ENCODE peak calls at places on chromosomes 11 and 22, in five cellular contexts. One of them, this sample, is unnamed.

GRCh38 chr11:563066-563811 is 2.5 kb downstream of the RASSF7 start:
- DNase-seq in GM12878: no peak
- DNase-seq in HCT116: no peak
- DNase-seq in SK-N-SH: no peak
- DNase-seq in HepG2: no peak
- DNase-seq in this sample: no peak

GRCh38 chr11:76669901-76670474 is 559 bp downstream of the LRRC32 start:
- DNase-seq in HepG2: no peak
- DNase-seq in GM12878: no peak
- DNase-seq in SK-N-SH: no peak
- DNase-seq in HCT116: no peak
- DNase-seq in this sample: no peak

GRCh38 chr22:39364646-39365405 is 15.0 kb downstream of the SYNGR1 start:
- DNase-seq in GM12878: no peak
- DNase-seq in HCT116: no peak
- DNase-seq in SK-N-SH: no peak
- DNase-seq in HepG2: no peak
- DNase-seq in this sample: no peak

GRCh38 chr11:58622344-58622743 is at the start of gene CNTF:
- DNase-seq in SK-N-SH: no peak
- DNase-seq in HCT116: no peak
- DNase-seq in GM12878: no peak
- DNase-seq in HepG2: no peak
- DNase-seq in this sample: no peak

GRCh38 chr11:33479216-33479615 is 221.4 kb downstream of the C11orf91 start:
- DNase-seq in SK-N-SH: no peak
- DNase-seq in HepG2: no peak
- DNase-seq in GM12878: no peak
- DNase-seq in HCT116: no peak
- DNase-seq in this sample: no peak

GRCh38 chr11:5690736-5691135 is 1.1 kb downstream of the TRIM22 start:
- DNase-seq in HepG2: no peak
- DNase-seq in HCT116: no peak
- DNase-seq in SK-N-SH: no peak
- DNase-seq in GM12878: no peak
- DNase-seq in this sample: no peak

GRCh38 chr11:107446822-107447431 is 10.7 kb downstream of the CWF19L2 start:
- DNase-seq in GM12878: no peak
- DNase-seq in SK-N-SH: no peak
- DNase-seq in HCT116: no peak
- DNase-seq in HepG2: no peak
- DNase-seq in this sample: no peak

GRCh38 chr11:27700351-27701261 is at the start of gene BDNF:
- DNase-seq in HepG2: no peak
- DNase-seq in SK-N-SH: peak
- DNase-seq in HCT116: no peak
- DNase-seq in GM12878: no peak
- DNase-seq in this sample: peak

GRCh38 chr11:9170450-9170849 is 79.1 kb upstream of the SCUBE2 start:
- DNase-seq in HepG2: no peak
- DNase-seq in HCT116: no peak
- DNase-seq in SK-N-SH: no peak
- DNase-seq in GM12878: no peak
- DNase-seq in this sample: no peak

GRCh38 chr11:122120096-122120495 is 4.1 kb upstream of the BLID start:
- DNase-seq in SK-N-SH: no peak
- DNase-seq in HCT116: no peak
- DNase-seq in GM12878: no peak
- DNase-seq in HepG2: no peak
- DNase-seq in this sample: no peak

GRCh38 chr22:28742562-28742962 is 723 bp downstream of the HSCB start:
- DNase-seq in HepG2: no peak
- DNase-seq in GM12878: no peak
- DNase-seq in HCT116: no peak
- DNase-seq in SK-N-SH: no peak
- DNase-seq in this sample: no peak

GRCh38 chr11:18390088-18390487 is 4.3 kb upstream of the LDHA start:
- DNase-seq in SK-N-SH: no peak
- DNase-seq in HCT116: no peak
- DNase-seq in GM12878: no peak
- DNase-seq in HepG2: no peak
- DNase-seq in this sample: no peak

GRCh38 chr11:20131744-20132666 is 28.3 kb downstream of the DBX1 start:
- DNase-seq in HepG2: peak
- DNase-seq in SK-N-SH: peak
- DNase-seq in GM12878: no peak
- DNase-seq in HCT116: no peak
- DNase-seq in this sample: peak

GRCh38 chr11:58301576-58301975 is 33.5 kb upstream of the OR10W1 start:
- DNase-seq in GM12878: no peak
- DNase-seq in SK-N-SH: no peak
- DNase-seq in HepG2: no peak
- DNase-seq in HCT116: no peak
- DNase-seq in this sample: no peak

GRCh38 chr22:23181763-23182288 is 1.5 kb downstream of the BCR start:
- DNase-seq in HCT116: no peak
- DNase-seq in GM12878: no peak
- DNase-seq in SK-N-SH: no peak
- DNase-seq in HepG2: no peak
- DNase-seq in this sample: no peak

GRCh38 chr22:17726561-17727243 is 47.6 kb downstream of the BID start:
- DNase-seq in GM12878: no peak
- DNase-seq in SK-N-SH: no peak
- DNase-seq in HCT116: no peak
- DNase-seq in HepG2: no peak
- DNase-seq in this sample: no peak

GRCh38 chr11:73195191-73196007 is 22.7 kb upstream of the P2RY2 start:
- DNase-seq in GM12878: no peak
- DNase-seq in HepG2: peak
- DNase-seq in HCT116: peak
- DNase-seq in SK-N-SH: no peak
- DNase-seq in this sample: peak

GRCh38 chr11:119990306-119991021 is 147.4 kb downstream of the TRIM29 start:
- DNase-seq in SK-N-SH: no peak
- DNase-seq in HepG2: no peak
- DNase-seq in GM12878: no peak
- DNase-seq in HCT116: no peak
- DNase-seq in this sample: peak

GRCh38 chr11:75426720-75427086 is 6.3 kb downstream of the KLHL35 start:
- DNase-seq in GM12878: no peak
- DNase-seq in HepG2: no peak
- DNase-seq in SK-N-SH: no peak
- DNase-seq in HCT116: no peak
- DNase-seq in this sample: no peak

GRCh38 chr11:131136476-131136875 is 220.2 kb upstream of the SNX19 start:
- DNase-seq in HepG2: no peak
- DNase-seq in HCT116: no peak
- DNase-seq in GM12878: no peak
- DNase-seq in SK-N-SH: no peak
- DNase-seq in this sample: no peak

GRCh38 chr11:35851342-35851741 is 92.5 kb upstream of the LDLRAD3 start:
- DNase-seq in HepG2: no peak
- DNase-seq in HCT116: no peak
- DNase-seq in SK-N-SH: no peak
- DNase-seq in GM12878: no peak
- DNase-seq in this sample: no peak

GRCh38 chr11:118241191-118242098 is 10.7 kb downstream of the MPZL3 start:
- DNase-seq in HCT116: peak
- DNase-seq in SK-N-SH: no peak
- DNase-seq in GM12878: no peak
- DNase-seq in HepG2: peak
- DNase-seq in this sample: peak

GRCh38 chr11:85965202-85965601 is 103.7 kb downstream of the PICALM start:
- DNase-seq in SK-N-SH: no peak
- DNase-seq in HepG2: no peak
- DNase-seq in GM12878: no peak
- DNase-seq in HCT116: no peak
- DNase-seq in this sample: no peak

GRCh38 chr11:96159968-96160367 is 183.0 kb downstream of the MAML2 start:
- DNase-seq in GM12878: no peak
- DNase-seq in SK-N-SH: no peak
- DNase-seq in HepG2: no peak
- DNase-seq in HCT116: no peak
- DNase-seq in this sample: no peak

DNA sequence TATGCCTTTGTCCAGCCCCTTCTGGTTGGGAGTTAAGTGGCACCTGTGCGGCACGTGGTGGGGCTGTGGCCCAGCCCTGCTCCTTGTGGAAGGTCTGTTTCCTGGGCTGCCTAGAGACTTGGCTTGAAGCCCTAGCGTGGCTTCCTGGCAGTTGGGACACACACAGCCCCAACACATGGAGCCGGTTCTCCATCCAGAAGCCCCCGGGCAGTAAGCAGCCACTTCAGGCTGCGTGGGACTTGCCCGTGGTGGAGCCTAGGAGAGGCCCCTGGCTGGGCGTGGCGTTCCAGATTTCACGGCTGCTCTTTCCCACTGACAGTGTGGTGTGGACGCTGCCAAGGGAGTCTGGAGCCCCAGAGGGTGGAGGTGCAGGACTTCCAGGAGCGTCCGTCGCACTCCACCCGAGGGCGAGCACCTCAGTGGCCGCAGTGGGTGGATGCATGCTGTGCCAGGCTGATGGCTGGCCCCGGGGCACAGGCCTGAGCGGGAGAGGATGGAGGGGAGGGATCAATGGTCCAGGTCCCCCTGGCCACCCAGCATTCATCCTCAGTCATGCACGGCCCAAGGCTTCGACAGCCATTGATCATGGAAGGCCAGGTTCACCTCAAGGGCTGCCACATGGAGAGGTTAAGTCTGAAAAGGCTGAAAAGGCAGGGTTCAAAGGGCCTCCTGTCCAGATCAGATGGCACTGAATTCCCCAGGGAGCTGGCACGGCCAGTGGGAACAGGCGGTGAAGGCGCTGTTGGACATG is 9.3 kb downstream of the CCND1 start:
- DNase-seq in HepG2: no peak
- DNase-seq in GM12878: no peak
- DNase-seq in HCT116: no peak
- DNase-seq in SK-N-SH: peak
- DNase-seq in this sample: no peak
- TF ChIP-seq JUND in HepG2: no peak
- TF ChIP-seq JUND in GM12878: no peak
- TF ChIP-seq JUND in HCT116: no peak
- TF ChIP-seq JUND in SK-N-SH: no peak
- TF ChIP-seq JUND in this sample: no peak

DNA sequence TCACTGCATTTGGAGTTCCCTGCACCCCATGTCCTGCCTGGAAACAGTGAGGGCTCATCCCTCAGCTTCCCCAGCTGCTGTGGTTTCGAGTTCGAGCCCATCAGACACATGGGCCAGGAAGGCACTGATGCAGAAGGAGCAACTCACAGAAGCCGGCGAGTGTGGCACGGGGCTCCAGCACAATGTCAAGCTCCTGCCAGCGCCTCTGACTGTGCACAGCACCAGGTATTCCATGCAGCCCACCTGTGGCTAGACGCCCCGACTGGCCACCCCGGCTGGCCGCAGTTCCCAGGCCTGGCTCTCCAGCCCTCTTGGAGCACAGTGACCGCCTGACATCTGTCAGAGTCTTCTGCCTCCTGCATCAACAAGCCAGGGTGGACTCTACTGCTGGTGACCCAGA is 419.4 kb downstream of the SHANK2 start:
- DNase-seq in SK-N-SH: no peak
- DNase-seq in GM12878: no peak
- DNase-seq in HepG2: no peak
- DNase-seq in HCT116: no peak
- DNase-seq in this sample: no peak
- TF ChIP-seq JUND in SK-N-SH: no peak
- TF ChIP-seq JUND in GM12878: no peak
- TF ChIP-seq JUND in HepG2: no peak
- TF ChIP-seq JUND in HCT116: no peak
- TF ChIP-seq JUND in this sample: no peak

GRCh38 chr11:45560153-45560934 is 105.1 kb downstream of the CHST1 start:
- DNase-seq in HCT116: no peak
- DNase-seq in SK-N-SH: peak
- DNase-seq in GM12878: no peak
- DNase-seq in HepG2: no peak
- DNase-seq in this sample: no peak
- TF ChIP-seq JUND in HCT116: no peak
- TF ChIP-seq JUND in SK-N-SH: no peak
- TF ChIP-seq JUND in GM12878: no peak
- TF ChIP-seq JUND in HepG2: no peak
- TF ChIP-seq JUND in this sample: no peak

GRCh38 chr11:78039391-78039918 is 16.4 kb upstream of the KCTD14 start:
- DNase-seq in GM12878: no peak
- DNase-seq in HepG2: no peak
- DNase-seq in HCT116: no peak
- DNase-seq in SK-N-SH: no peak
- DNase-seq in this sample: no peak

GRCh38 chr11:78037825-78038620 is 14.9 kb upstream of the KCTD14 start:
- DNase-seq in HCT116: no peak
- DNase-seq in HepG2: no peak
- DNase-seq in SK-N-SH: no peak
- DNase-seq in GM12878: no peak
- DNase-seq in this sample: no peak

GRCh38 chr11:78038697-78039313 is 15.7 kb upstream of the KCTD14 start:
- DNase-seq in SK-N-SH: no peak
- DNase-seq in HCT116: no peak
- DNase-seq in GM12878: no peak
- DNase-seq in HepG2: peak
- DNase-seq in this sample: no peak

GRCh38 chr11:78036313-78036712 is 13.2 kb upstream of the KCTD14 start:
- DNase-seq in SK-N-SH: no peak
- DNase-seq in HCT116: no peak
- DNase-seq in GM12878: no peak
- DNase-seq in HepG2: no peak
- DNase-seq in this sample: no peak

GRCh38 chr11:78037056-78037455 is 14.0 kb upstream of the KCTD14 start:
- DNase-seq in HCT116: no peak
- DNase-seq in GM12878: no peak
- DNase-seq in SK-N-SH: no peak
- DNase-seq in HepG2: peak
- DNase-seq in this sample: peak
- TF ChIP-seq JUND in HCT116: no peak
- TF ChIP-seq JUND in GM12878: no peak
- TF ChIP-seq JUND in SK-N-SH: no peak
- TF ChIP-seq JUND in HepG2: no peak
- TF ChIP-seq JUND in this sample: no peak

GRCh38 chr11:123460006-123460700 is 30.1 kb downstream of the GRAMD1B start:
- DNase-seq in SK-N-SH: no peak
- DNase-seq in HCT116: no peak
- DNase-seq in GM12878: no peak
- DNase-seq in HepG2: no peak
- DNase-seq in this sample: no peak
- TF ChIP-seq JUND in SK-N-SH: no peak
- TF ChIP-seq JUND in HCT116: no peak
- TF ChIP-seq JUND in GM12878: no peak
- TF ChIP-seq JUND in HepG2: no peak
- TF ChIP-seq JUND in this sample: no peak

GRCh38 chr22:36722055-36722454 is 18.5 kb upstream of the CACNG2 start:
- DNase-seq in SK-N-SH: no peak
- DNase-seq in HepG2: no peak
- DNase-seq in GM12878: no peak
- DNase-seq in HCT116: no peak
- DNase-seq in this sample: no peak
- TF ChIP-seq JUND in SK-N-SH: no peak
- TF ChIP-seq JUND in HepG2: no peak
- TF ChIP-seq JUND in GM12878: no peak
- TF ChIP-seq JUND in HCT116: no peak
- TF ChIP-seq JUND in this sample: no peak

This sample was measured in T47D.